ENCODE peak calls at places on chromosome 5, in ten cellular contexts. S, E, Y, U, T, X, O, V, N and M are unnamed samples.
A peak's percentile ranks its signal among the peaks of the same experiment; 100 is the strongest.

GRCh38 chr5:73188764-73189521 is 15.9 kb downstream of the TMEM174 start:
- DNase-seq in V (no peak), U (no peak), O (peak; percentile 7), N (no peak), T (peak; percentile 24), X (no peak), S (no peak), Y (no peak), E (no peak), M (no peak)

GRCh38 chr5:162068412-162068811 is 839 bp downstream of the GABRG2 start:
- DNase-seq in V (no peak), O (peak; percentile 75), N (peak; percentile 10), E (peak; percentile 3), X (peak; percentile 45), T (peak; percentile 14), U (peak; percentile 45), Y (peak; percentile 21), S (peak; percentile 1), M (no peak)

GRCh38 chr5:108382784-108383358 is 973 bp upstream of the FBXL17 start:
- DNase-seq in X (no peak), O (no peak), T (no peak), V (no peak), Y (no peak), E (peak; percentile 52), U (no peak), N (no peak), S (peak; percentile 21), M (no peak)

GRCh38 chr5:180647465-180647864 is 1.9 kb downstream of the FLT4 start:
- DNase-seq in V (no peak), X (no peak), E (no peak), Y (no peak), N (no peak), S (no peak), U (no peak), O (no peak), T (no peak), M (no peak)

GRCh38 chr5:143054480-143054941 is 284.3 kb downstream of the ARHGAP26 start:
- DNase-seq in N (no peak), O (no peak), S (peak; percentile 36), T (no peak), V (no peak), E (no peak), U (no peak), Y (no peak), X (peak; percentile 54), M (no peak)

GRCh38 chr5:141039061-141039460 is 12.1 kb upstream of the PCDHB1 start:
- DNase-seq in S (no peak), U (no peak), E (no peak), N (no peak), Y (no peak), V (no peak), O (no peak), T (no peak), X (peak; percentile 5), M (no peak)

GRCh38 chr5:136042665-136043121 is 13.9 kb downstream of the TGFBI start:
- DNase-seq in Y (no peak), O (no peak), X (peak; percentile 94), V (no peak), T (no peak), S (peak; percentile 47), E (peak; percentile 63), N (no peak), U (no peak), M (peak; percentile 16)

GRCh38 chr5:138461343-138462125 is 3.7 kb upstream of the EGR1 start:
- DNase-seq in X (no peak), N (no peak), S (peak; percentile 88), Y (no peak), E (no peak), V (peak; percentile 44), T (peak; percentile 45), U (peak; percentile 39), O (no peak), M (no peak)

GRCh38 chr5:178836628-178837027 is 23.1 kb upstream of the ZNF354B start:
- DNase-seq in O (no peak), E (no peak), S (no peak), N (no peak), U (no peak), Y (no peak), T (no peak), V (no peak), X (no peak), M (no peak)

GRCh38 chr5:178839319-178839704 is 20.4 kb upstream of the ZNF354B start:
- DNase-seq in X (no peak), E (peak; percentile 47), O (peak; percentile 56), Y (peak; percentile 43), T (peak; percentile 20), V (no peak), S (peak; percentile 36), N (no peak), U (peak; percentile 77), M (peak; percentile 84)
- TF ChIP-seq CTCF in X (peak; percentile 34), E (peak; percentile 70), O (peak; percentile 55), Y (peak; percentile 50), T (no peak), V (peak; percentile 39), S (peak; percentile 55), N (no peak), U (peak; percentile 65), M (peak; percentile 57)

GRCh38 chr5:54643679-54644078 is 126.1 kb downstream of the SNX18 start:
- DNase-seq in U (no peak), S (peak; percentile 88), Y (no peak), V (no peak), O (no peak), T (no peak), N (no peak), E (no peak), X (peak; percentile 88), M (no peak)

GRCh38 chr5:54645888-54646284 is 128.3 kb downstream of the SNX18 start:
- DNase-seq in O (no peak), X (no peak), T (no peak), S (peak; percentile 67), V (no peak), U (no peak), N (no peak), E (no peak), Y (no peak), M (no peak)

GRCh38 chr5:54639621-54640020 is 122.1 kb downstream of the SNX18 start:
- DNase-seq in O (no peak), X (no peak), T (no peak), U (no peak), N (no peak), Y (no peak), S (no peak), E (no peak), V (no peak), M (no peak)

GRCh38 chr5:54646285-54647101 is 128.9 kb downstream of the SNX18 start:
- DNase-seq in T (peak; percentile 2), Y (peak; percentile 47), S (peak; percentile 94), N (peak; percentile 83), X (peak; percentile 96), U (peak; percentile 72), V (peak; percentile 74), O (no peak), E (peak; percentile 91), M (peak; percentile 94)

DNA sequence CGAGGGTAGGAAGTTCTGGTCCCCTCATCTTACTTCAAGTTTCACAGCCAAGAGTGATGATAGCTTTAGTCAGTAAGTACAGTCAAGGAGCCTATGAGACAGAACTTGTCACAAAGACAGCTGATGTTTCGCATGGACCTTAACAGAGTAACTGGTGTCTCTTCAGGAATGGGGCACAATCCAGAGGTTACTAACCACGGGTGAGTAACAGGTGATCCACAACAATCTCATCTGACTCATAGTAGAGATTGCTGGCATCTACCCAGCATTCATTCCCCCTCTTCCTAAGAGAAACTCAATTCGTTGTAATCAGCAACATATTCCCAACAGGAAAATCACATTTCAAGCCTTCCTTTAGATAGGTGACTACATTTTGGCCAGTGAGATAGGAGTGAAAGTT is 126.7 kb downstream of the SNX18 start:
- DNase-seq in N (no peak), S (peak; percentile 63), X (no peak), T (peak; percentile 3), Y (no peak), E (no peak), U (no peak), V (no peak), O (no peak), M (no peak)
- H3K4me1 ChIP-seq in N (peaks cover 31% of the 10 kb centered on the region), S (peaks cover 14% of the 10 kb centered on the region), X (peaks cover 55% of the 10 kb centered on the region), T (no peaks in the 10 kb centered on the region), Y (no peaks in the 10 kb centered on the region), E (peaks cover 37% of the 10 kb centered on the region), U (peaks cover 38% of the 10 kb centered on the region), V (peaks cover 7% of the 10 kb centered on the region), O (no peaks in the 10 kb centered on the region), M (peaks cover 41% of the 10 kb centered on the region)

GRCh38 chr5:119449882-119450281 is 2.4 kb upstream of the HSD17B4 start:
- DNase-seq in O (no peak), X (no peak), T (no peak), U (no peak), E (no peak), Y (no peak), V (no peak), N (no peak), S (no peak), M (no peak)

GRCh38 chr5:119453045-119453383 is 717 bp downstream of the HSD17B4 start:
- DNase-seq in V (no peak), Y (no peak), U (peak; percentile 49), N (no peak), O (no peak), X (peak; percentile 21), S (peak; percentile 56), T (peak; percentile 14), E (peak; percentile 25), M (no peak)

GRCh38 chr5:119452373-119453044 is at the start of gene HSD17B4:
- DNase-seq in U (peak; percentile 96), Y (peak; percentile 94), X (peak; percentile 95), T (peak; percentile 93), N (peak; percentile 90), E (peak; percentile 89), O (peak; percentile 91), S (peak; percentile 91), V (peak; percentile 94), M (peak; percentile 97)

GRCh38 chr5:119452060-119452372 is 281 bp upstream of the HSD17B4 start:
- DNase-seq in U (no peak), T (no peak), O (no peak), X (no peak), E (no peak), V (no peak), S (no peak), Y (no peak), N (no peak), M (no peak)

DNA sequence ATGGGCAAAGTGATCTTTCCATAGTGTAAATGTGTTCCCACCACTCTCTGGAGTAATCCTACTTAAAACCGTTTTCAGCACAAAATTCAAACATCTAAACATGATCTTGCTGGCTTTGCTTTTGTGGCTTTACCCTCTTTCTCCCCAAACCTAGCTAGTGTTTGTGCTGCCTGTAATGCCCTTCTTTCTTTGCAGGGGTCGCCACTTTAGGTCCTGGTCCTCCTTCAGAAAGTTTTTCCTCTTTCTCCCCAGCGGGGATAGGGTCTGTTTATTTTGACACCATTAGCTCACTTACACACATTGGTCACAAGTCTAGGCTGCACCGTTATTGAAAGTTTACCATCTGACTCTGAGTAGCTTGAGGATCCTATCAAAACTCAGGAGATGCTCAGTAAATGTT is 736 bp upstream of the HSD17B4 start:
- DNase-seq in O (no peak), T (peak; percentile 4), S (no peak), U (no peak), Y (no peak), N (no peak), E (peak; percentile 17), V (no peak), X (no peak), M (no peak)
- TF ChIP-seq CTCF in O (no peak), T (no peak), S (no peak), U (no peak), Y (no peak), N (no peak), E (peak; percentile 52), V (no peak), X (no peak), M (no peak)

DNA sequence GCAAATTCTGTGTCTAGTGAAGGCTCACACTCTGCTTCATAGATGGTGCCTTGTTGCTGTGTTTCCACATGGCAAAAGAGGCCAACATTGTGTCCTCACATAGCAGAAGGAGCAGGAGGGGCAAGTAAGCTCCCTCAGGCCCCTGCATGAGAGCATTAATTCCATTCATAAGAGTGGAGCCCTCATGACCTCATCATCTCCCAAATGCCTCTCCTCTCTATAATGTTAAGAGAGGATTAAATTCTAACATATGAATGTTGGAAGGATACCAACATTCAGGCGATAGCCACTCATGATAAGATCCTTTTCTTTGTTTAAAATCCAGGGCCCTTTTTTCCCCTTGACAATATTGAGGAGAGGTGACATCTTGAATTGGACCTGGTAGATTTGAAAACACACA is 35.2 kb upstream of the PAM start:
- DNase-seq in E (no peak), Y (no peak), T (no peak), S (no peak), V (no peak), O (no peak), U (no peak), N (no peak), X (peak; percentile 14), M (no peak)
- H3K4me1 ChIP-seq in E (no peaks in the 10 kb centered on the region), Y (no peaks in the 10 kb centered on the region), T (no peaks in the 10 kb centered on the region), S (no peaks in the 10 kb centered on the region), V (no peaks in the 10 kb centered on the region), O (peaks cover 27% of the 10 kb centered on the region), U (no peaks in the 10 kb centered on the region), N (no peaks in the 10 kb centered on the region), X (peaks cover 15% of the 10 kb centered on the region), M (no peaks in the 10 kb centered on the region)